ENCODE peak calls at places on chromosome 15, in nine cellular contexts. D is NCI-H774, C is coronary artery, L is NT2/D1, G is NCI-H1436, O is nephron progenitor cell, U is left cardiac atrium, S is lung microvascular endothelial cell, P is iris pigment epithelial cell. K is an unnamed sample.

GRCh38 chr15:42727740-42728355 is 9.1 kb downstream of the CDAN1 start:
- DNase-seq in D (no peak), C (no peak), L (no peak), G (no peak), O (no peak), U (no peak), S (no peak), P (no peak), K (peak; percentile 49)

GRCh38 chr15:77516076-77516475 is 95.4 kb downstream of the HMG20A start:
- DNase-seq in D (no peak), C (no peak), L (no peak), G (no peak), O (no peak), U (no peak), S (no peak), P (no peak), K (no peak)

GRCh38 chr15:52013151-52013791 is 5.7 kb upstream of the MAPK6 start:
- DNase-seq in D (no peak), C (no peak), L (no peak), G (no peak), O (no peak), U (no peak), S (no peak), P (peak; percentile 81), K (no peak)

GRCh38 chr15:94671845-94672524 is 440.6 kb downstream of the MCTP2 start:
- DNase-seq in D (no peak), C (no peak), L (peak; percentile 57), G (no peak), O (peak; percentile 22), U (no peak), S (peak; percentile 17), P (peak; percentile 12), K (no peak)

GRCh38 chr15:40409366-40409765 is 3.8 kb downstream of the IVD start:
- DNase-seq in D (no peak), C (no peak), L (no peak), G (no peak), O (no peak), U (no peak), S (no peak), P (no peak), K (no peak)

GRCh38 chr15:66746231-66746605 is 44.2 kb downstream of the SMAD6 start:
- DNase-seq in D (no peak), C (no peak), L (no peak), G (no peak), O (no peak), U (peak; percentile 28), S (no peak), P (no peak), K (no peak)

GRCh38 chr15:76192715-76193114 is 118.6 kb downstream of the ETFA start:
- DNase-seq in D (no peak), C (no peak), L (no peak), G (no peak), O (no peak), U (no peak), S (no peak), P (no peak), K (no peak)

GRCh38 chr15:59570364-59570763 is 41.2 kb upstream of the GCNT3 start:
- DNase-seq in D (no peak), C (no peak), L (no peak), G (no peak), O (no peak), U (no peak), S (no peak), P (no peak), K (no peak)

GRCh38 chr15:96350321-96350720 is 19.8 kb downstream of the NR2F2 start:
- DNase-seq in D (no peak), C (no peak), L (no peak), G (no peak), O (no peak), U (no peak), S (peak; percentile 51), P (no peak), K (no peak)

GRCh38 chr15:91651251-91651650 is 202.3 kb upstream of the SLCO3A1 start:
- DNase-seq in D (no peak), C (no peak), L (no peak), G (no peak), O (no peak), U (no peak), S (no peak), P (no peak), K (no peak)

GRCh38 chr15:57635300-57635944 is 43.7 kb downstream of the MYZAP start:
- DNase-seq in D (no peak), C (no peak), L (no peak), G (no peak), O (no peak), U (peak; percentile 52), S (peak; percentile 69), P (no peak), K (no peak)

GRCh38 chr15:22908830-22909229 is 70.4 kb downstream of the NIPA2 start:
- DNase-seq in D (no peak), C (no peak), L (no peak), G (no peak), O (no peak), U (no peak), S (no peak), P (no peak), K (no peak)

GRCh38 chr15:38688761-38689160 is 124.1 kb upstream of the RASGRP1 start:
- DNase-seq in D (no peak), C (no peak), L (no peak), G (no peak), O (no peak), U (no peak), S (no peak), P (no peak), K (no peak)

GRCh38 chr15:32834156-32834555 is 116.4 kb downstream of the GREM1 start:
- DNase-seq in D (no peak), C (no peak), L (no peak), G (no peak), O (no peak), U (no peak), S (no peak), P (no peak), K (no peak)

GRCh38 chr15:78421241-78421994 is 16.6 kb upstream of the IREB2 start:
- DNase-seq in D (no peak), C (no peak), L (no peak), G (no peak), O (no peak), U (no peak), S (no peak), P (no peak), K (no peak)

GRCh38 chr15:47794266-47794914 is 77.1 kb downstream of the SEMA6D start:
- DNase-seq in D (no peak), C (no peak), L (no peak), G (no peak), O (no peak), U (no peak), S (no peak), P (peak; percentile 12), K (no peak)

GRCh38 chr15:87736921-87737389 is 519.6 kb downstream of the NTRK3 start:
- DNase-seq in D (no peak), C (no peak), L (no peak), G (no peak), O (no peak), U (no peak), S (no peak), P (no peak), K (no peak)

GRCh38 chr15:92634641-92635272 is 20.8 kb downstream of the FAM174B start:
- DNase-seq in D (no peak), C (no peak), L (no peak), G (no peak), O (no peak), U (no peak), S (no peak), P (no peak), K (no peak)

GRCh38 chr15:54082836-54083492 is 104.7 kb downstream of the UNC13C start:
- DNase-seq in D (no peak), C (no peak), L (peak; percentile 13), G (no peak), O (peak; percentile 41), U (no peak), S (peak; percentile 27), P (peak; percentile 5), K (no peak)

GRCh38 chr15:43266834-43267233 is at the start of gene TGM5:
- DNase-seq in D (no peak), C (peak; percentile 65), L (no peak), G (no peak), O (no peak), U (no peak), S (no peak), P (no peak), K (no peak)

GRCh38 chr15:25710184-25710583 is 152.9 kb downstream of the ATP10A start:
- DNase-seq in D (no peak), C (no peak), L (peak; percentile 30), G (no peak), O (peak; percentile 75), U (peak; percentile 54), S (no peak), P (no peak), K (no peak)

GRCh38 chr15:88207565-88207964 is 49.0 kb downstream of the NTRK3 start:
- DNase-seq in D (no peak), C (no peak), L (no peak), G (no peak), O (no peak), U (no peak), S (no peak), P (no peak), K (no peak)

GRCh38 chr15:43527016-43527801 is 9.8 kb downstream of the MAP1A start:
- DNase-seq in D (no peak), C (no peak), L (no peak), G (no peak), O (no peak), U (no peak), S (no peak), P (no peak), K (no peak)

GRCh38 chr15:90459368-90459767 is 70.4 kb upstream of the CRTC3 start:
- DNase-seq in D (no peak), C (no peak), L (no peak), G (no peak), O (no peak), U (no peak), S (peak; percentile 75), P (no peak), K (no peak)

GRCh38 chr15:101187820-101188516 is 63.9 kb downstream of the CHSY1 start:
- DNase-seq in D (no peak), C (no peak), L (no peak), G (no peak), O (no peak), U (peak; percentile 54), S (no peak), P (peak; percentile 82), K (no peak)

GRCh38 chr15:31160740-31161495 is 59.4 kb upstream of the TRPM1 start:
- DNase-seq in D (no peak), C (no peak), L (no peak), G (no peak), O (no peak), U (no peak), S (no peak), P (no peak), K (no peak)

GRCh38 chr15:82808634-82809041 is 790 bp upstream of the WHAMM start:
- DNase-seq in D (no peak), C (no peak), L (no peak), G (no peak), O (no peak), U (no peak), S (no peak), P (no peak), K (no peak)

GRCh38 chr15:99777144-99777543 is 43.9 kb upstream of the LYSMD4 start:
- DNase-seq in D (no peak), C (no peak), L (no peak), G (no peak), O (no peak), U (no peak), S (no peak), P (no peak), K (no peak)

GRCh38 chr15:89641053-89641452 is 14.2 kb downstream of the KIF7 start:
- DNase-seq in D (no peak), C (no peak), L (no peak), G (no peak), O (no peak), U (no peak), S (no peak), P (no peak), K (no peak)

GRCh38 chr15:61198722-61199121 is 30.4 kb downstream of the RORA start:
- DNase-seq in D (no peak), C (no peak), L (no peak), G (no peak), O (no peak), U (no peak), S (no peak), P (no peak), K (no peak)

GRCh38 chr15:73052679-73053397 is 575 bp downstream of the NEO1 start:
- DNase-seq in D (peak; percentile 21), C (peak; percentile 73), L (peak; percentile 32), G (peak; percentile 44), O (peak; percentile 72), U (peak; percentile 30), S (peak; percentile 21), P (peak; percentile 32), K (peak; percentile 34)